ENCODE peak calls at places on chromosomes 6 and 20, in ten cellular contexts. One of them, this sample, is unnamed.

GRCh38 chr6:22447862-22448261 is 121.5 kb upstream of the HDGFL1 start:
- DNase-seq in GM12878: no peak
- DNase-seq in adrenal gland: no peak
- DNase-seq in heart left ventricle: no peak
- DNase-seq in HCT116: no peak
- DNase-seq in testis: no peak
- DNase-seq in HepG2: no peak
- DNase-seq in body of pancreas: no peak
- DNase-seq in IMR-90: no peak
- DNase-seq in upper lobe of left lung: no peak
- DNase-seq in this sample: no peak

GRCh38 chr6:56890683-56891429 is 64.1 kb upstream of the BEND6 start:
- DNase-seq in HCT116: no peak
- DNase-seq in body of pancreas: no peak
- DNase-seq in IMR-90: peak
- DNase-seq in testis: no peak
- DNase-seq in upper lobe of left lung: peak
- DNase-seq in heart left ventricle: no peak
- DNase-seq in HepG2: no peak
- DNase-seq in adrenal gland: no peak
- DNase-seq in GM12878: peak
- DNase-seq in this sample: no peak

GRCh38 chr6:140921366-140922226 is 1211.1 kb upstream of the GJE1 start:
- DNase-seq in body of pancreas: peak
- DNase-seq in upper lobe of left lung: no peak
- DNase-seq in adrenal gland: no peak
- DNase-seq in testis: peak
- DNase-seq in heart left ventricle: no peak
- DNase-seq in IMR-90: peak
- DNase-seq in GM12878: no peak
- DNase-seq in HepG2: peak
- DNase-seq in HCT116: peak
- DNase-seq in this sample: no peak

GRCh38 chr6:162684961-162685360 is 42.6 kb downstream of the PRKN start:
- DNase-seq in testis: no peak
- DNase-seq in HCT116: no peak
- DNase-seq in upper lobe of left lung: no peak
- DNase-seq in IMR-90: no peak
- DNase-seq in adrenal gland: no peak
- DNase-seq in GM12878: no peak
- DNase-seq in heart left ventricle: no peak
- DNase-seq in HepG2: no peak
- DNase-seq in body of pancreas: no peak
- DNase-seq in this sample: no peak

GRCh38 chr6:3868544-3868943 is 19.4 kb downstream of the FAM50B start:
- DNase-seq in testis: no peak
- DNase-seq in HCT116: no peak
- DNase-seq in adrenal gland: no peak
- DNase-seq in body of pancreas: no peak
- DNase-seq in HepG2: no peak
- DNase-seq in upper lobe of left lung: no peak
- DNase-seq in IMR-90: peak
- DNase-seq in heart left ventricle: no peak
- DNase-seq in GM12878: no peak
- DNase-seq in this sample: no peak

GRCh38 chr6:25815194-25815593 is 16.7 kb downstream of the SLC17A1 start:
- DNase-seq in upper lobe of left lung: no peak
- DNase-seq in body of pancreas: no peak
- DNase-seq in GM12878: no peak
- DNase-seq in IMR-90: no peak
- DNase-seq in HepG2: no peak
- DNase-seq in adrenal gland: no peak
- DNase-seq in HCT116: no peak
- DNase-seq in heart left ventricle: no peak
- DNase-seq in testis: no peak
- DNase-seq in this sample: no peak

GRCh38 chr20:9156529-9157280 is 87.8 kb downstream of the PLCB4 start:
- DNase-seq in adrenal gland: no peak
- DNase-seq in HepG2: no peak
- DNase-seq in testis: no peak
- DNase-seq in IMR-90: peak
- DNase-seq in GM12878: no peak
- DNase-seq in upper lobe of left lung: no peak
- DNase-seq in heart left ventricle: no peak
- DNase-seq in body of pancreas: no peak
- DNase-seq in HCT116: no peak
- DNase-seq in this sample: no peak

GRCh38 chr6:36975231-36976004 is 10.6 kb downstream of the MTCH1 start:
- DNase-seq in adrenal gland: no peak
- DNase-seq in IMR-90: no peak
- DNase-seq in heart left ventricle: no peak
- DNase-seq in HepG2: no peak
- DNase-seq in testis: no peak
- DNase-seq in body of pancreas: no peak
- DNase-seq in GM12878: no peak
- DNase-seq in HCT116: no peak
- DNase-seq in upper lobe of left lung: no peak
- DNase-seq in this sample: no peak

GRCh38 chr6:10763006-10763405 is 15.4 kb downstream of the TMEM14B start:
- DNase-seq in body of pancreas: no peak
- DNase-seq in IMR-90: peak
- DNase-seq in HCT116: no peak
- DNase-seq in upper lobe of left lung: no peak
- DNase-seq in heart left ventricle: no peak
- DNase-seq in GM12878: no peak
- DNase-seq in adrenal gland: peak
- DNase-seq in testis: peak
- DNase-seq in HepG2: peak
- DNase-seq in this sample: peak

GRCh38 chr6:30206799-30207618 is 6.2 kb downstream of the TRIM26 start:
- DNase-seq in body of pancreas: peak
- DNase-seq in GM12878: no peak
- DNase-seq in HCT116: no peak
- DNase-seq in upper lobe of left lung: peak
- DNase-seq in IMR-90: peak
- DNase-seq in heart left ventricle: no peak
- DNase-seq in HepG2: peak
- DNase-seq in adrenal gland: peak
- DNase-seq in testis: no peak
- DNase-seq in this sample: no peak

GRCh38 chr6:13577926-13578325 is 3.5 kb downstream of the SIRT5 start:
- DNase-seq in heart left ventricle: no peak
- DNase-seq in HCT116: no peak
- DNase-seq in HepG2: no peak
- DNase-seq in body of pancreas: no peak
- DNase-seq in adrenal gland: no peak
- DNase-seq in testis: no peak
- DNase-seq in GM12878: no peak
- DNase-seq in IMR-90: no peak
- DNase-seq in upper lobe of left lung: no peak
- DNase-seq in this sample: no peak

GRCh38 chr6:116762235-116762634 is 3.3 kb downstream of the FAM162B start:
- DNase-seq in GM12878: no peak
- DNase-seq in IMR-90: no peak
- DNase-seq in HepG2: no peak
- DNase-seq in HCT116: no peak
- DNase-seq in upper lobe of left lung: no peak
- DNase-seq in body of pancreas: no peak
- DNase-seq in adrenal gland: no peak
- DNase-seq in heart left ventricle: no peak
- DNase-seq in testis: no peak
- DNase-seq in this sample: no peak

GRCh38 chr20:4875578-4876067 is 125.7 kb downstream of the SLC23A2 start:
- DNase-seq in IMR-90: no peak
- DNase-seq in testis: no peak
- DNase-seq in heart left ventricle: no peak
- DNase-seq in HCT116: no peak
- DNase-seq in body of pancreas: no peak
- DNase-seq in HepG2: no peak
- DNase-seq in upper lobe of left lung: no peak
- DNase-seq in GM12878: peak
- DNase-seq in adrenal gland: no peak
- DNase-seq in this sample: no peak

DNA sequence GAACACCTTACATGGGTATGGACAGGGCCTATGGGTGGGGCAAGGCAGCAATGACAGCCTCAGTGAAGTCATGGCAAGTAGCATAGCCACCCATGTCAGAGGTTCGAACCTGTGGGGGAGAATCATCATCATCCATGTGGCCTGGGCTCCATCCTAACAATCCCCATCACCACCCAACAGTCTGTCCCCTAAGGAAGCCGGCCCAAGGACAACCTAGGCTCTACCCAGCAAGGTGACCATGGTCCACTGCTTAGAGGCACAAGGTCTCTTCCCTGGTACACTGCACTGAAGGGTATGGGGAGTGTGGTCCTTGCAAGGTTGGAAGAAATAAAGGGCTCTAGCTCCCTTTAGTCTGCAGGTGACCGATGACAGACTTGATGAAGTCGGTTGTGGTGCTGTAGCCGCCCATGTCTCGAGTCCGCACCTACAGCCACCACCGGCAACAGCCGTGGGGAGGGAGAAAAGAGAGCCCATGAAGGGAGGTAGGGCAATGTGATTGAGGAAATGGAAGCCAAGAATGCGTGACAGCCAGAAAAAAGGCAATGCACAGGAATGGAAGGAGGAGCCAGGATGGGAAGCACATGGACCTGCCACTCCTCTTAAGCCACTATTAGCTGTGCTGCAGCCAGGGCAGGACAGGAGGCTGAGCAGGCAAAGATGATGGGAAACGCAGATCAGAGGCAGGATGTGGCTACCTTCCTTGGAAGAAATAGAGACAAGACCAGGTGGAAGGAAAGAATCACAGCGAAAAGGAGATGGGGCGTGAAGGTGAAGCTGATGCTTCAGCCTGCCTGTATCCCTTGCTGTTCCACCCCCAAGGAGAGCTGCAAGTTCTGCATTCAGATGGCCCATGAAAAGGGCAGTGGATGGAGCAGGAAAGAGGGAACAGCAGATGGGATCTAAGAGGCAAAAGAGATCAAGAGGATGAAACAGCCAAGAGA is 5.3 kb downstream of the IDH3B start:
- DNase-seq in HepG2: peak
- DNase-seq in testis: no peak
- DNase-seq in HCT116: no peak
- DNase-seq in body of pancreas: no peak
- DNase-seq in heart left ventricle: no peak
- DNase-seq in GM12878: no peak
- DNase-seq in IMR-90: no peak
- DNase-seq in adrenal gland: no peak
- DNase-seq in upper lobe of left lung: no peak
- DNase-seq in this sample: no peak
- TF ChIP-seq POLR2A in HepG2: peak
- TF ChIP-seq POLR2A in testis: no peak
- TF ChIP-seq POLR2A in HCT116: no peak
- TF ChIP-seq POLR2A in body of pancreas: no peak
- TF ChIP-seq POLR2A in heart left ventricle: no peak
- TF ChIP-seq POLR2A in GM12878: peak
- TF ChIP-seq POLR2A in IMR-90: no peak
- TF ChIP-seq POLR2A in adrenal gland: no peak
- TF ChIP-seq POLR2A in upper lobe of left lung: no peak
- TF ChIP-seq POLR2A in this sample: no peak

DNA sequence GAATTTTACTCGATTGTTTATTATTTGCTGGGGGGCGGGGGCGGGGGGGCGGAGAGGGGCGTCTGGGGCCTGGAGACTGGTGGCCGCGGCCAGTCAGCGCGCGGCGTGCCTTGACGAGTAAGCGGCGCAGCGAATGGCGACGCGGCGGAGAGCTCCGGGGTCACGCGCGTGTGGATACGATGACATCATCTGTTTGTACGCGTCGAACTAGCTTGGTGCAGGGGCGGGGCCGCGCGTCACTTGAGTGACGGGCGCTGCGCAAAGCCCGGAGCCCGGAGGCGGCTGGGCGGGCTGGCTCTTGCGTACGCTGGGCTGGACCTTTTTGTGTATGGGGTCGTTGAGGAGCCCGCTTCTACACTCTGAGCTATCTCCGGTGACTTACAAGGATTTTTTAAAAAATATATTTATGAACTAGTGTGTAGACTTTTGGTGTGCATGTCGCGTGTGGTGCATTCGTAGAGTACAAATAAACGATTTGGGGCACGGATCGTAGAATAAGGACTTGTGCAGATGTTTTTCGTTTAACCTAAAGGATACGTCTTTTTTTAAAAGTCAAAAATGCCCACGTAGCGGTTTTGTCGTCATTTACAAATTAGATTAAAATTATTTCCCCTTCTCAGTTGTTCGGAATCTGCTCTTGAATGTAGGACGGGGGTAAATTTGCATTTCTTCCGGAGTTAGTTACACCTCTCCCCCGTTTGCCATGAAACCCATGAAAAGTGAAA is 2.2 kb upstream of the FOXO3 start:
- DNase-seq in body of pancreas: peak
- DNase-seq in upper lobe of left lung: peak
- DNase-seq in IMR-90: peak
- DNase-seq in HCT116: peak
- DNase-seq in GM12878: peak
- DNase-seq in testis: peak
- DNase-seq in adrenal gland: peak
- DNase-seq in heart left ventricle: peak
- DNase-seq in HepG2: peak
- DNase-seq in this sample: peak
- H3K27ac ChIP-seq in body of pancreas: peak
- H3K27ac ChIP-seq in upper lobe of left lung: peak
- H3K27ac ChIP-seq in IMR-90: peak
- H3K27ac ChIP-seq in HCT116: peak
- H3K27ac ChIP-seq in GM12878: peak
- H3K27ac ChIP-seq in testis: peak
- H3K27ac ChIP-seq in adrenal gland: peak
- H3K27ac ChIP-seq in heart left ventricle: peak
- H3K27ac ChIP-seq in HepG2: peak
- H3K27ac ChIP-seq in this sample: peak

GRCh38 chr6:169250660-169251059 is 3.0 kb downstream of the THBS2 start:
- DNase-seq in GM12878: no peak
- DNase-seq in adrenal gland: no peak
- DNase-seq in testis: no peak
- DNase-seq in upper lobe of left lung: no peak
- DNase-seq in IMR-90: peak
- DNase-seq in HepG2: no peak
- DNase-seq in heart left ventricle: peak
- DNase-seq in body of pancreas: no peak
- DNase-seq in HCT116: peak
- DNase-seq in this sample: peak
- H3K4me3 ChIP-seq in GM12878: no peak
- H3K4me3 ChIP-seq in adrenal gland: no peak
- H3K4me3 ChIP-seq in testis: no peak
- H3K4me3 ChIP-seq in upper lobe of left lung: no peak
- H3K4me3 ChIP-seq in IMR-90: no peak
- H3K4me3 ChIP-seq in HepG2: no peak
- H3K4me3 ChIP-seq in heart left ventricle: peak
- H3K4me3 ChIP-seq in body of pancreas: no peak
- H3K4me3 ChIP-seq in HCT116: no peak
- H3K4me3 ChIP-seq in this sample: peak

DNA sequence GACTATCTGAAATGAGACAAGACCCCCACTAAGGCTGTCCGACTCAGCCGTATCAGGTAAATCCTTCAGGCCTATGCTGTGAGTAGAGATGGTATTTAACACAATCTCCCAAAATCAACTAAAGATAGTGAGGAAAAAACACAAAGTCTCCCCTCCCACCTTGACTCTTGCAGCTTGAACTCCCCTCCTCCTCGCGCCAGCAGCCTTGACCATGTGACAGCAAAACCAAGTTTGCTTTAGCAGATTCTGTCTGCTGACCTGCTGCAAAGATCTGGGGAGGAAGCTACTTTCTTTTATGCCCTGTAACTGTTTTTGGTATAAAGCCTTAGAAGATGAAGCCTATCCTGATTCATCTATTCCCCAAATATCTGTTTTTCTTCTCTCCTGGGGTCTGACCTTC is 509.5 kb downstream of the CDH26 start:
- DNase-seq in GM12878: no peak
- DNase-seq in IMR-90: no peak
- DNase-seq in body of pancreas: no peak
- DNase-seq in HCT116: no peak
- DNase-seq in testis: no peak
- DNase-seq in upper lobe of left lung: no peak
- DNase-seq in adrenal gland: no peak
- DNase-seq in heart left ventricle: no peak
- DNase-seq in HepG2: no peak
- DNase-seq in this sample: no peak
- TF ChIP-seq POLR2A in GM12878: no peak
- TF ChIP-seq POLR2A in IMR-90: no peak
- TF ChIP-seq POLR2A in body of pancreas: no peak
- TF ChIP-seq POLR2A in HCT116: no peak
- TF ChIP-seq POLR2A in testis: no peak
- TF ChIP-seq POLR2A in upper lobe of left lung: no peak
- TF ChIP-seq POLR2A in adrenal gland: no peak
- TF ChIP-seq POLR2A in heart left ventricle: no peak
- TF ChIP-seq POLR2A in HepG2: no peak
- TF ChIP-seq POLR2A in this sample: no peak